ENCODE peak calls at places on chromosomes 7 and 10, in four cellular contexts. Y is lower lobe of right lung, I is upper lobe of right lung, S is hepatocyte. F is an unnamed sample.

GRCh38 chr7:112202819-112203218 is 3.4 kb downstream of the DOCK4 start:
- DNase-seq in Y (peak), I (no peak), S (peak), F (no peak)

GRCh38 chr10:77671594-77672252 is 34.1 kb upstream of the KCNMA1 start:
- DNase-seq in Y (no peak), I (no peak), S (no peak), F (no peak)

GRCh38 chr7:16585540-16585939 is 58.9 kb downstream of the LRRC72 start:
- DNase-seq in Y (no peak), I (no peak), S (no peak), F (no peak)

GRCh38 chr10:102476466-102477141 is 25.3 kb upstream of the C10orf95 start:
- DNase-seq in Y (peak), I (peak), S (no peak), F (no peak)

GRCh38 chr7:134567368-134567767 is 18.5 kb downstream of the AKR1B15 start:
- DNase-seq in Y (no peak), I (no peak), S (no peak), F (no peak)

GRCh38 chr10:84294766-84295447 is 33.5 kb upstream of the CCSER2 start:
- DNase-seq in Y (no peak), I (no peak), S (no peak), F (no peak)

GRCh38 chr10:8438603-8439002 is 384.1 kb downstream of the GATA3 start:
- DNase-seq in Y (no peak), I (no peak), S (no peak), F (no peak)

GRCh38 chr10:70461397-70462348 is 16.9 kb upstream of the PALD1 start:
- DNase-seq in Y (no peak), I (no peak), S (peak), F (no peak)

GRCh38 chr7:96238474-96238873 is 83.4 kb downstream of the SLC25A13 start:
- DNase-seq in Y (no peak), I (no peak), S (no peak), F (no peak)

GRCh38 chr7:130419652-130420051 is 21.2 kb downstream of the CEP41 start:
- DNase-seq in Y (no peak), I (no peak), S (peak), F (no peak)

GRCh38 chr7:155402941-155403340 is 55.0 kb upstream of the EN2 start:
- DNase-seq in Y (no peak), I (no peak), S (no peak), F (no peak)

GRCh38 chr10:29839826-29840515 is 205.2 kb upstream of the SVIL start:
- DNase-seq in Y (peak), I (peak), S (peak), F (no peak)

GRCh38 chr7:85175217-85175616 is 11.6 kb downstream of the SEMA3D start:
- DNase-seq in Y (no peak), I (no peak), S (no peak), F (no peak)

GRCh38 chr10:19848226-19848950 is 32.2 kb downstream of the PLXDC2 start:
- DNase-seq in Y (no peak), I (no peak), S (no peak), F (no peak)

GRCh38 chr10:28087675-28088351 is 88.9 kb upstream of the ODAD2 start:
- DNase-seq in Y (no peak), I (no peak), S (no peak), F (peak)

GRCh38 chr10:124414077-124414476 is 4.6 kb downstream of the OAT start:
- DNase-seq in Y (no peak), I (no peak), S (no peak), F (no peak)

GRCh38 chr7:11346312-11346711 is 372.6 kb downstream of the PHF14 start:
- DNase-seq in Y (no peak), I (no peak), S (peak), F (no peak)

GRCh38 chr7:11341285-11341944 is 367.7 kb downstream of the PHF14 start:
- DNase-seq in Y (no peak), I (no peak), S (peak), F (no peak)

GRCh38 chr7:11343136-11343535 is 369.5 kb downstream of the PHF14 start:
- DNase-seq in Y (no peak), I (no peak), S (no peak), F (no peak)

GRCh38 chr7:11345621-11346020 is 371.9 kb downstream of the PHF14 start:
- DNase-seq in Y (no peak), I (no peak), S (no peak), F (no peak)

GRCh38 chr7:11343818-11344413 is 370.2 kb downstream of the PHF14 start:
- DNase-seq in Y (no peak), I (no peak), S (peak), F (no peak)
- TF ChIP-seq CTCF in Y (peak), I (peak), S (peak), F (peak)

DNA sequence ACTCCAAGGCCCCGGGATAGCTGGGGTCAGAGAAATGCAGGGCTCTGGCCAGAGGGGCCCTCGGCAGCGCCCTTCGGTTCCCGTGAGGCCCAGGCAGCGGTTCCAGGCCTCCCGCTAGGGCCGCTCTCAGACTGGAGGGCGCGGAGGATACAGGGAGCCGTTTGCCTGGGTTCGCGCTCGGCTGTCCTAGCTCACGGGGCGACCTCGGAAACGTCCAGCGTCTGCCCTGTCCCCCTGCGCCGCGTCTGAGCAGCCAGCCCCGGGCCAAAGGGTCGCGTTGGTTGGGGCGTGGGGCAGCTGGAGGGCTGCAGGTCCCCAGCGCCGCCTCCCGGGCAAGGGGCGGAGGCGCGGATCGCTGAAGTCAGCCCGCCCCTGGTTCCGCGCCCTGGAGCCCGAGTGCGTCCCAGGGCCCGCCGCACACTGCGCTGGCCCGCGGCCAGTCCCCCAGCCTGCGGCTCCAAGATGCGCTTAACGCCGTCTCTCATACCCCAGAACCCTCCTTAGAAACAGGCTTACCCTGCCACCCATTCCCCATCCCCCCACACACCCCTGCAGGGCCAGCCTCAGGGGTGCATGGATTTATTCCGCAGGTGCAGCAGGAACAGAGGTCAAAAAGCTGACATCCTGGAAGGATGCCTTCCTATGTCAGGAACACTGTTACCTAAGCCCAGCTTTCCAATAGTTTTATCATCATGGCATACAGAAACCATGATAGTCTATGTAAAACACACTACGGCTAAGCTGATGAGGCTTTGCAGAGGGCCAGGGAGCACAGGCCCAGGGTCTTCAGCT is 22.1 kb upstream of the OPN4 start:
- DNase-seq in Y (no peak), I (no peak), S (peak), F (no peak)
- TF ChIP-seq CTCF in Y (peak), I (peak), S (peak), F (no peak)

GRCh38 chr7:133051066-133051465 is 30.8 kb downstream of the CHCHD3 start:
- DNase-seq in Y (no peak), I (no peak), S (peak), F (no peak)
- TF ChIP-seq CTCF in Y (peak), I (no peak), S (peak), F (no peak)

GRCh38 chr10:48765039-48765438 is 80.4 kb downstream of the WDFY4 start:
- DNase-seq in Y (no peak), I (no peak), S (no peak), F (no peak)
- TF ChIP-seq CTCF in Y (no peak), I (no peak), S (no peak), F (no peak)

GRCh38 chr10:48444266-48444665 is 137.8 kb downstream of the MAPK8 start:
- DNase-seq in Y (no peak), I (no peak), S (peak), F (no peak)
- TF ChIP-seq CTCF in Y (no peak), I (no peak), S (peak), F (no peak)

GRCh38 chr7:48337781-48338180 is 166.5 kb downstream of the ABCA13 start:
- DNase-seq in Y (no peak), I (no peak), S (no peak), F (no peak)

DNA sequence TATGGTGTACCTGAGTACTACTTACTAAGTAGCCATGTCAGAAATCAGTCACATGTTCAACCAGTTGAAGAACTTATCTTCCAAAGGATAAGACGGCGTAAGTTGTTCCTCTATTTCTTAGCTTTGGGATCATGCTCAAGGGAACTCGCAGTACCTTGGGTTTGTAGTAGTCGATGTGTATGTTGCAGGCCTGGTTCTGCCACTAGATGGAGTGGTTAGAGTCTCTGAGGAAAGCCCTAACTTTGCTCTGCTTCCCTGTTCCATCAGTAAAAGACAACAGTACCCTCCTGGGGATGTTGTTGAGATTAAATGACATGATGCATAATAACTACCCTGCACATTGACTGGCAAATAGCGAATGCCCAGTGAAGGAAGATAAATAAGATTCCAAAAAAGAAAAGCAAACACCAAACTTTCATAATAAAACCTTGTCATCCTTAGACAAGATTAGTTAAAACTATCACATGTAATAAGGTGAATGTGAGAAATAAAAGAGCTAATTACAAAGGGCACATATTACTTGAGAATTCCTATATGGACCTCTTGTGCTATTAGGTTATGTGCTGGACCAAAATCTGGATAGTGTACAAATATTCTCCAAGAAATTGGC is 165.9 kb downstream of the ABCA13 start:
- DNase-seq in Y (no peak), I (no peak), S (peak), F (no peak)
- TF ChIP-seq CTCF in Y (peak), I (peak), S (peak), F (peak)

DNA sequence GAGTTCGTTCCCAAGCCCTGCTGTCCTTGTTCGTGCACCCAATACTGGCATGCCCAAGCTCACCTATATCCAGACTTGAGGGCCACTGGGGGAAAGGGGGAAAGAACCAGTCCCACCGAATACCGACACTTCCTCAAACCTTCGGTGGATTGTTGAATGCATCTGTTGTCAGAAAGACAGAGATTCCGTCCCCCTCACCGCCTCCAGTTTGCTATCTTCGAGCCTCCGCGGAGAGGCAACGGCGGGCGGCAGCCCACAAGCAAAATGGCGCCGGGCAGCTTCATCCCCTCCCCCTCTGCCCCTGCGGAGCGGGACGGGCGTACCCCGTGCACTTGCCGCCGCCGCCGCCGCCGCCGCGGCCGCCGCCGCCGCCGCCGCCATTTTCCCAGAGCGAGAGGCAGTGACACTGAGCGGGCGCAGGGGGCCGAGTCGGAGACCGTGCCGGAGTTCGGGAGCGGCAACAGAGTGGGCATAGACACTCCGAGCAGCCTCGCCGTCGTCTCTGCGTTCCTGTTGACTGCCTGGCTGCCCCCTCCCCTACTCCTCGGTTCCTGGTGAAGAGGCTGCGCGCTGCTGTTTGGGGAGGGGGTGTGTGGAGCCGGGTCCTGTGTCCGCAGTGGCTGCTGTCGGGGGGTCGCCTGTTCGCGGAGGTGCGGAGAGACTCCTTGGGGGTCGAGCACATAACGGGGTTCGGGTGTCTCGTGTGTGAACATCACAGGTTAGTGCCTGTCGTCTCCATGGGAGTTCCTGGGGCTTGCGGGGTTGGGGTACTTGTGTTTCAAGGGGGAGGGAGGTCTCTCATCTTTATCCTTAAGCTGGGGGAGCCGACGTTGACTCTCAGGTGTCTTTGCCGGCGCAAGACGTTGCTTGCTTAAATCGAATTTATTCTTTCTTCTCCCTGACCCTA is at the start of gene KMT2E:
- DNase-seq in Y (peak), I (peak), S (peak), F (peak)
- TF ChIP-seq CTCF in Y (peak), I (no peak), S (no peak), F (peak)

F was measured in CD14-positive monocyte.